ENCODE peak calls at places on chromosomes 7 and 10, in ten cellular contexts. P, I, W, Q, Y, G, F, R, J and Z are unnamed samples.

GRCh38 chr7:77674878-77675277 is 21.4 kb upstream of the RSBN1L start:
- DNase-seq in G (no peak), W (no peak), Y (no peak), F (peak; percentile 75), J (no peak), Q (no peak), I (no peak), P (no peak), R (no peak), Z (no peak)

GRCh38 chr10:79491171-79491835 is 21.0 kb upstream of the EIF5AL1 start:
- DNase-seq in P (no peak), J (no peak), W (no peak), Q (no peak), F (no peak), I (no peak), R (no peak), G (no peak), Y (no peak), Z (no peak)

GRCh38 chr10:89042547-89042946 is 51.9 kb downstream of the FAS start:
- DNase-seq in J (no peak), I (no peak), F (no peak), Y (no peak), P (no peak), W (no peak), Q (no peak), R (no peak), G (no peak), Z (no peak)

GRCh38 chr10:89637108-89637507 is 7.9 kb downstream of the PANK1 start:
- DNase-seq in P (no peak), Q (no peak), G (no peak), R (no peak), Y (no peak), I (no peak), F (no peak), J (no peak), W (no peak), Z (no peak)

GRCh38 chr10:129696636-129697035 is 229.6 kb downstream of the MGMT start:
- DNase-seq in R (no peak), J (no peak), Q (no peak), F (no peak), P (no peak), I (no peak), W (no peak), Y (no peak), G (no peak), Z (no peak)

GRCh38 chr10:103772096-103772845 is 83.1 kb downstream of the SH3PXD2A start:
- DNase-seq in Q (peak; percentile 91), P (peak; percentile 32), J (peak; percentile 47), G (peak; percentile 38), F (peak; percentile 78), Y (peak; percentile 51), W (peak; percentile 86), R (peak; percentile 68), I (peak; percentile 31), Z (peak; percentile 31)

GRCh38 chr7:16491148-16491547 is 25.6 kb upstream of the SOSTDC1 start:
- DNase-seq in P (no peak), Y (no peak), R (no peak), Q (no peak), G (no peak), J (no peak), I (no peak), W (no peak), F (no peak), Z (no peak)

GRCh38 chr7:40232242-40232929 is 97.6 kb downstream of the SUGCT start:
- DNase-seq in J (no peak), W (peak; percentile 91), I (no peak), Y (no peak), R (no peak), P (peak; percentile 65), Q (no peak), F (peak; percentile 70), G (no peak), Z (no peak)

GRCh38 chr10:8628351-8628750 is 573.9 kb downstream of the GATA3 start:
- DNase-seq in Y (no peak), R (no peak), G (no peak), J (no peak), Q (no peak), F (no peak), W (no peak), P (no peak), I (no peak), Z (no peak)

GRCh38 chr7:1669954-1670893 is at the start of gene ELFN1:
- DNase-seq in Y (no peak), F (no peak), I (peak; percentile 61), P (no peak), W (no peak), Q (peak; percentile 33), G (no peak), J (no peak), R (no peak), Z (no peak)

GRCh38 chr7:25643285-25643684 is 415.0 kb upstream of the NPVF start:
- DNase-seq in G (no peak), R (no peak), W (no peak), P (no peak), F (no peak), Q (no peak), J (no peak), I (no peak), Y (no peak), Z (no peak)

GRCh38 chr7:50974240-50974639 is 191.5 kb upstream of the GRB10 start:
- DNase-seq in G (no peak), Y (no peak), Q (no peak), R (no peak), F (no peak), W (no peak), J (no peak), P (no peak), I (no peak), Z (no peak)

GRCh38 chr7:101210143-101210542 is 7.2 kb downstream of the PLOD3 start:
- DNase-seq in P (no peak), F (no peak), I (no peak), R (no peak), J (no peak), Y (no peak), Q (no peak), G (no peak), W (no peak), Z (no peak)

GRCh38 chr10:59362991-59363390 is 642 bp upstream of the FAM13C start:
- DNase-seq in P (peak; percentile 21), Q (peak; percentile 62), G (no peak), J (no peak), F (peak; percentile 39), R (no peak), Y (no peak), I (peak; percentile 32), W (peak; percentile 44), Z (no peak)

GRCh38 chr10:104096692-104097091 is 11.0 kb upstream of the COL17A1 start:
- DNase-seq in Q (no peak), W (no peak), P (no peak), G (no peak), I (no peak), F (no peak), Y (no peak), J (no peak), R (no peak), Z (no peak)

GRCh38 chr7:128743112-128743772 is 4.1 kb downstream of the CALU start:
- DNase-seq in I (no peak), F (peak; percentile 42), P (no peak), J (no peak), Q (peak; percentile 54), Y (no peak), G (no peak), R (no peak), W (peak; percentile 54), Z (no peak)

GRCh38 chr10:132571565-132572544 is 34.3 kb downstream of the INPP5A start:
- DNase-seq in R (peak; percentile 84), J (no peak), P (peak; percentile 61), G (no peak), Q (peak; percentile 56), Y (peak; percentile 44), F (peak; percentile 87), I (no peak), W (peak; percentile 84), Z (peak; percentile 48)

GRCh38 chr10:124697837-124698559 is 46.2 kb downstream of the FAM53B start:
- DNase-seq in Q (peak; percentile 67), W (no peak), G (no peak), J (peak; percentile 43), R (peak; percentile 58), P (no peak), F (peak; percentile 3), I (no peak), Y (peak; percentile 32), Z (peak; percentile 54)

GRCh38 chr7:44105832-44106231 is 1.7 kb downstream of the AEBP1 start:
- DNase-seq in P (no peak), Q (no peak), W (no peak), Y (no peak), I (no peak), J (no peak), G (no peak), R (no peak), F (no peak), Z (no peak)

GRCh38 chr10:47112612-47113011 is 187.4 kb upstream of the GDF10 start:
- DNase-seq in R (no peak), Y (no peak), G (no peak), P (no peak), I (no peak), W (no peak), J (no peak), F (no peak), Q (no peak), Z (no peak)